ENCODE peak calls at places on chromosome 3, in ten cellular contexts. One of them, this sample, is unnamed.

GRCh38 chr3:123272547-123272946 is 70.8 kb downstream of the SEC22A start:
- DNase-seq in ovary: no peak
- DNase-seq in transverse colon: no peak
- DNase-seq in HepG2: no peak
- DNase-seq in esophagus muscularis mucosa: no peak
- DNase-seq in sigmoid colon: no peak
- DNase-seq in A549: no peak
- DNase-seq in K562: peak; percentile 1
- DNase-seq in SK-N-SH: no peak
- DNase-seq in stomach: no peak
- DNase-seq in this sample: no peak

GRCh38 chr3:46690798-46691197 is 2.7 kb downstream of the ALS2CL start:
- DNase-seq in sigmoid colon: no peak
- DNase-seq in A549: no peak
- DNase-seq in SK-N-SH: no peak
- DNase-seq in transverse colon: peak; percentile 83
- DNase-seq in K562: no peak
- DNase-seq in esophagus muscularis mucosa: no peak
- DNase-seq in HepG2: no peak
- DNase-seq in ovary: no peak
- DNase-seq in stomach: peak; percentile 68
- DNase-seq in this sample: no peak

GRCh38 chr3:112136959-112137693 is 4.1 kb upstream of the GCSAM start:
- DNase-seq in esophagus muscularis mucosa: no peak
- DNase-seq in SK-N-SH: no peak
- DNase-seq in ovary: no peak
- DNase-seq in stomach: no peak
- DNase-seq in sigmoid colon: no peak
- DNase-seq in A549: no peak
- DNase-seq in transverse colon: peak; percentile 37
- DNase-seq in K562: peak; percentile 8
- DNase-seq in HepG2: peak; percentile 42
- DNase-seq in this sample: no peak

GRCh38 chr3:38247366-38248035 is 18.1 kb upstream of the SLC22A13 start:
- DNase-seq in SK-N-SH: no peak
- DNase-seq in stomach: no peak
- DNase-seq in A549: peak; percentile 46
- DNase-seq in transverse colon: no peak
- DNase-seq in HepG2: peak; percentile 6
- DNase-seq in esophagus muscularis mucosa: no peak
- DNase-seq in ovary: no peak
- DNase-seq in sigmoid colon: no peak
- DNase-seq in K562: no peak
- DNase-seq in this sample: no peak

GRCh38 chr3:161559177-161559998 is 62.8 kb downstream of the OTOL1 start:
- DNase-seq in ovary: no peak
- DNase-seq in transverse colon: no peak
- DNase-seq in stomach: no peak
- DNase-seq in K562: peak; percentile 9
- DNase-seq in A549: peak; percentile 3
- DNase-seq in esophagus muscularis mucosa: no peak
- DNase-seq in SK-N-SH: no peak
- DNase-seq in HepG2: peak; percentile 27
- DNase-seq in sigmoid colon: no peak
- DNase-seq in this sample: no peak

GRCh38 chr3:194423317-194423716 is 24.3 kb upstream of the GP5 start:
- DNase-seq in transverse colon: peak; percentile 18
- DNase-seq in esophagus muscularis mucosa: no peak
- DNase-seq in K562: no peak
- DNase-seq in SK-N-SH: no peak
- DNase-seq in stomach: no peak
- DNase-seq in sigmoid colon: no peak
- DNase-seq in ovary: no peak
- DNase-seq in A549: no peak
- DNase-seq in HepG2: no peak
- DNase-seq in this sample: no peak

GRCh38 chr3:133211449-133211848 is 173.3 kb downstream of the TMEM108 start:
- DNase-seq in HepG2: no peak
- DNase-seq in esophagus muscularis mucosa: no peak
- DNase-seq in sigmoid colon: no peak
- DNase-seq in stomach: no peak
- DNase-seq in A549: no peak
- DNase-seq in K562: peak; percentile 5
- DNase-seq in ovary: no peak
- DNase-seq in SK-N-SH: no peak
- DNase-seq in transverse colon: no peak
- DNase-seq in this sample: no peak

GRCh38 chr3:17915341-17915740 is 172.9 kb upstream of the TBC1D5 start:
- DNase-seq in A549: no peak
- DNase-seq in stomach: no peak
- DNase-seq in sigmoid colon: no peak
- DNase-seq in SK-N-SH: no peak
- DNase-seq in transverse colon: no peak
- DNase-seq in K562: no peak
- DNase-seq in esophagus muscularis mucosa: no peak
- DNase-seq in HepG2: no peak
- DNase-seq in ovary: no peak
- DNase-seq in this sample: no peak

GRCh38 chr3:148992635-148993230 is 1.4 kb downstream of the GYG1 start:
- DNase-seq in ovary: no peak
- DNase-seq in sigmoid colon: no peak
- DNase-seq in A549: no peak
- DNase-seq in stomach: no peak
- DNase-seq in K562: no peak
- DNase-seq in HepG2: no peak
- DNase-seq in transverse colon: no peak
- DNase-seq in esophagus muscularis mucosa: no peak
- DNase-seq in SK-N-SH: no peak
- DNase-seq in this sample: no peak

GRCh38 chr3:186929676-186930075 is 650 bp upstream of the ST6GAL1 start:
- DNase-seq in stomach: no peak
- DNase-seq in K562: no peak
- DNase-seq in A549: no peak
- DNase-seq in transverse colon: no peak
- DNase-seq in HepG2: no peak
- DNase-seq in ovary: no peak
- DNase-seq in esophagus muscularis mucosa: no peak
- DNase-seq in sigmoid colon: no peak
- DNase-seq in SK-N-SH: no peak
- DNase-seq in this sample: no peak
- H3K4me3 ChIP-seq in stomach: peak overlapping the region; percentile 99
- H3K4me3 ChIP-seq in K562: peak overlapping the region; percentile 94
- H3K4me3 ChIP-seq in A549: peak overlapping the region; percentile 84
- H3K4me3 ChIP-seq in transverse colon: no peak overlapping the region
- H3K4me3 ChIP-seq in HepG2: peak overlapping the region; percentile 81
- H3K4me3 ChIP-seq in ovary: peak overlapping the region; percentile 50
- H3K4me3 ChIP-seq in esophagus muscularis mucosa: peak overlapping the region; percentile 76
- H3K4me3 ChIP-seq in sigmoid colon: peak overlapping the region; percentile 61
- H3K4me3 ChIP-seq in SK-N-SH: peak overlapping the region; percentile 82
- H3K4me3 ChIP-seq in this sample: no peak overlapping the region

GRCh38 chr3:42117175-42118008 is 26.2 kb downstream of the TRAK1 start:
- DNase-seq in transverse colon: peak; percentile 42
- DNase-seq in ovary: peak; percentile 32
- DNase-seq in SK-N-SH: peak; percentile 39
- DNase-seq in esophagus muscularis mucosa: no peak
- DNase-seq in HepG2: no peak
- DNase-seq in stomach: peak; percentile 68
- DNase-seq in sigmoid colon: no peak
- DNase-seq in K562: peak; percentile 46
- DNase-seq in A549: peak; percentile 28
- DNase-seq in this sample: peak; percentile 37
- TF ChIP-seq EP300 in transverse colon: no peak
- TF ChIP-seq EP300 in ovary: no peak
- TF ChIP-seq EP300 in SK-N-SH: no peak
- TF ChIP-seq EP300 in esophagus muscularis mucosa: no peak
- TF ChIP-seq EP300 in HepG2: no peak
- TF ChIP-seq EP300 in stomach: no peak
- TF ChIP-seq EP300 in sigmoid colon: no peak
- TF ChIP-seq EP300 in K562: no peak
- TF ChIP-seq EP300 in A549: no peak
- TF ChIP-seq EP300 in this sample: no peak

GRCh38 chr3:152290374-152290773 is 21.6 kb downstream of the MBNL1 start:
- DNase-seq in K562: no peak
- DNase-seq in esophagus muscularis mucosa: no peak
- DNase-seq in sigmoid colon: no peak
- DNase-seq in A549: no peak
- DNase-seq in SK-N-SH: no peak
- DNase-seq in stomach: no peak
- DNase-seq in ovary: no peak
- DNase-seq in HepG2: no peak
- DNase-seq in transverse colon: no peak
- DNase-seq in this sample: no peak

GRCh38 chr3:152285509-152285908 is 16.8 kb downstream of the MBNL1 start:
- DNase-seq in transverse colon: no peak
- DNase-seq in sigmoid colon: no peak
- DNase-seq in esophagus muscularis mucosa: no peak
- DNase-seq in SK-N-SH: no peak
- DNase-seq in K562: no peak
- DNase-seq in stomach: no peak
- DNase-seq in ovary: no peak
- DNase-seq in HepG2: no peak
- DNase-seq in A549: no peak
- DNase-seq in this sample: no peak

GRCh38 chr3:152289708-152290107 is 21.0 kb downstream of the MBNL1 start:
- DNase-seq in A549: no peak
- DNase-seq in ovary: no peak
- DNase-seq in transverse colon: no peak
- DNase-seq in sigmoid colon: no peak
- DNase-seq in K562: no peak
- DNase-seq in SK-N-SH: no peak
- DNase-seq in stomach: no peak
- DNase-seq in esophagus muscularis mucosa: no peak
- DNase-seq in HepG2: no peak
- DNase-seq in this sample: no peak

GRCh38 chr3:152284906-152285305 is 16.2 kb downstream of the MBNL1 start:
- DNase-seq in SK-N-SH: no peak
- DNase-seq in K562: no peak
- DNase-seq in ovary: no peak
- DNase-seq in stomach: no peak
- DNase-seq in HepG2: no peak
- DNase-seq in esophagus muscularis mucosa: no peak
- DNase-seq in A549: no peak
- DNase-seq in transverse colon: no peak
- DNase-seq in sigmoid colon: no peak
- DNase-seq in this sample: no peak

GRCh38 chr3:152287898-152288576 is 19.3 kb downstream of the MBNL1 start:
- DNase-seq in ovary: no peak
- DNase-seq in A549: no peak
- DNase-seq in transverse colon: no peak
- DNase-seq in HepG2: no peak
- DNase-seq in sigmoid colon: no peak
- DNase-seq in SK-N-SH: no peak
- DNase-seq in stomach: no peak
- DNase-seq in esophagus muscularis mucosa: no peak
- DNase-seq in K562: no peak
- DNase-seq in this sample: no peak
- H3K4me1 ChIP-seq in ovary: peaks cover 6% of the 10 kb centered on the region
- H3K4me1 ChIP-seq in A549: peaks cover 48% of the 10 kb centered on the region
- H3K4me1 ChIP-seq in transverse colon: peaks cover 44% of the 10 kb centered on the region
- H3K4me1 ChIP-seq in HepG2: peaks cover 17% of the 10 kb centered on the region
- H3K4me1 ChIP-seq in sigmoid colon: peaks cover 63% of the 10 kb centered on the region
- H3K4me1 ChIP-seq in SK-N-SH: peaks cover 18% of the 10 kb centered on the region
- H3K4me1 ChIP-seq in stomach: peaks cover 25% of the 10 kb centered on the region
- H3K4me1 ChIP-seq in esophagus muscularis mucosa: peaks cover 50% of the 10 kb centered on the region
- H3K4me1 ChIP-seq in K562: peaks cover 7% of the 10 kb centered on the region
- H3K4me1 ChIP-seq in this sample: peaks cover 81% of the 10 kb centered on the region

DNA sequence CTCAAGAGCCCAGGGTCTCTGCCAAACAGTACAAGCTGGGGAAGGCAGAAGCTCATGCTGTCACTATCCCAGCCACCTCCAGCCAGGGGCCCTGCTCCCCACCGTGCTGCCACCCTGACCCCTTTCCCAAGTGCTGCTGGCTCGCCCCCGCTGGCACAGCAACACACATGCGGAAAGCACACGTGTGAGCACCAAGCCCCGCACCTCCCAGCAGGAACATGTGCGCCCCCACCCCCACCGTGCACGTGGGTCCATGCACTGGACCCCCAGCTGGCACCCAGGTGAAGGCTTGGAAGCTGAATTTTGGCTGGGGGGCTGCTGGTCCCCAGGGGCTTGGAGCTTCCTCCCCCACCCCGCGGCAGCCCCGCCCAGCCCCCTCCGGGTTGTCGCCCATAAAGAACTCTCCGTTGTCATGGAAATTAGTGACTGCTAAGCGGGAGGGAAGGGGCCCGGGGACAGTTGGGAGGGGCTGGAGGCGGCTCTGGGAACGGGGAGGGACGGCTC is 703 bp downstream of the CAMKV start:
- DNase-seq in stomach: no peak
- DNase-seq in K562: peak; percentile 27
- DNase-seq in HepG2: no peak
- DNase-seq in ovary: no peak
- DNase-seq in A549: no peak
- DNase-seq in sigmoid colon: no peak
- DNase-seq in esophagus muscularis mucosa: no peak
- DNase-seq in transverse colon: no peak
- DNase-seq in SK-N-SH: peak; percentile 82
- DNase-seq in this sample: no peak
- H3K4me3 ChIP-seq in stomach: peak overlapping the region; percentile 47
- H3K4me3 ChIP-seq in K562: peak overlapping the region; percentile 26
- H3K4me3 ChIP-seq in HepG2: peak overlapping the region; percentile 58
- H3K4me3 ChIP-seq in ovary: no peak overlapping the region
- H3K4me3 ChIP-seq in A549: peak overlapping the region; percentile 48
- H3K4me3 ChIP-seq in sigmoid colon: peak overlapping the region; percentile 44
- H3K4me3 ChIP-seq in esophagus muscularis mucosa: peak overlapping the region; percentile 49
- H3K4me3 ChIP-seq in transverse colon: no peak overlapping the region
- H3K4me3 ChIP-seq in SK-N-SH: peak overlapping the region; percentile 53
- H3K4me3 ChIP-seq in this sample: peak overlapping the region; percentile 37

This sample was measured in tibial nerve.